ENCODE peak calls at places on chromosome 17, in five cellular contexts. I is GM23338, A is endothelial cell of umbilical vein, X is neural progenitor cell, V is fibroblast of lung. K is an unnamed sample. For H3K4me1, the result is how much of the 10 kb centered on the place peaks cover.

GRCh38 chr17:60934723-60935122 is 257.1 kb downstream of the BCAS3 start:
- DNase-seq in A (no peak), X (no peak), V (no peak), I (peak), K (no peak)

GRCh38 chr17:63474174-63474913 is 2.5 kb upstream of the ACE start:
- DNase-seq in V (peak), A (peak), I (no peak), X (no peak), K (peak)

GRCh38 chr17:75889454-75889853 is 7.3 kb downstream of the TRIM65 start:
- DNase-seq in V (no peak), A (no peak), X (no peak), I (no peak), K (no peak)

GRCh38 chr17:81200695-81201580 is 21.8 kb downstream of the CEP131 start:
- DNase-seq in A (peak), V (peak), I (peak), X (peak), K (peak)

GRCh38 chr17:29140631-29141483 is 39.3 kb downstream of the MYO18A start:
- DNase-seq in V (no peak), I (peak), X (peak), A (peak), K (no peak)

GRCh38 chr17:4485676-4486646 is 12.7 kb upstream of the SPNS2 start:
- DNase-seq in A (no peak), X (no peak), V (no peak), I (no peak), K (no peak)

GRCh38 chr17:77924757-77925336 is 33.7 kb upstream of the TNRC6C start:
- DNase-seq in V (peak), A (no peak), I (peak), X (peak), K (peak)

GRCh38 chr17:15262291-15263205 is 2.6 kb downstream of the PMP22 start:
- DNase-seq in A (peak), V (peak), I (peak), X (peak), K (peak)

GRCh38 chr17:45423304-45423703 is 9.4 kb downstream of the ARHGAP27 start:
- DNase-seq in A (no peak), X (no peak), I (no peak), V (no peak), K (no peak)

GRCh38 chr17:68379692-68380677 is 77.3 kb downstream of the WIPI1 start:
- DNase-seq in A (no peak), X (no peak), V (no peak), I (no peak), K (no peak)

GRCh38 chr17:68382582-68383085 is 74.7 kb downstream of the WIPI1 start:
- DNase-seq in X (no peak), V (no peak), I (no peak), A (no peak), K (no peak)

GRCh38 chr17:68379150-68379510 is 78.2 kb downstream of the WIPI1 start:
- DNase-seq in X (no peak), V (no peak), I (no peak), A (no peak), K (no peak)

GRCh38 chr17:68383120-68383442 is 74.2 kb downstream of the WIPI1 start:
- DNase-seq in V (no peak), I (no peak), X (no peak), A (no peak), K (no peak)

GRCh38 chr17:68381076-68381900 is 76.0 kb downstream of the WIPI1 start:
- DNase-seq in V (peak), A (peak), X (no peak), I (no peak), K (peak)
- H3K4me1 ChIP-seq in V (under half), A (half or more), X (under half), I (under half), K (under half)

GRCh38 chr17:33012522-33013033 is 20.9 kb downstream of the SPACA3 start:
- DNase-seq in X (no peak), A (no peak), V (peak), I (no peak), K (peak)
- H2AFZ ChIP-seq in X (no peak), A (no peak), V (no peak), I (no peak), K (peak)

DNA sequence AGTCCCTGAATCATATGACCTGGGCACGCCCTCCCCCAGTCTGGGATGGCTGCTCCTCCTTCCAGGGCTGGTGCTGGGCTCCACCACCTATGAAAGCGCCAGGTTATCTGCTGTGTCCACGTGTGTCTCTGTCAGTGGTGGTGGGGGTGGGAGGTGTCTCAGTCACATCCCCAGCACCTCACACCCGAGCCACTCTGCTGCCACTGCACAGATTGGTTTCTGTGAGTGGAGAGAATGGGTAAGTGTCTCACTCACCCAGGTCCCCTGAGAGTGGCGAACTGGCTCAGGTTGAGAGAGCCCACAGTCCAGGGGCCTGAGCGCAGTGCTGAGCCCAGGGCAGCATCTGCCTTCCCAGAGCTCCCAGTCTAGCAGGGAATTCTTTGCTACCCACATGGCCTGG is 79.0 kb downstream of the PLD6 start:
- DNase-seq in I (no peak), A (no peak), V (no peak), X (no peak), K (no peak)
- H3K4me2 ChIP-seq in I (no peak), A (no peak), V (no peak), X (no peak), K (no peak)

GRCh38 chr17:54781389-54781788 is 119.3 kb upstream of the TOM1L1 start:
- DNase-seq in X (no peak), V (no peak), I (no peak), A (no peak), K (no peak)
- H3K4me1 ChIP-seq in X (under half), V (under half), I (under half), A (under half), K (under half)

GRCh38 chr17:32882029-32882428 is 5.1 kb upstream of the MYO1D start:
- DNase-seq in I (no peak), V (no peak), A (no peak), X (no peak), K (no peak)
- H2AFZ ChIP-seq in I (peak), V (no peak), A (no peak), X (no peak), K (no peak)

DNA sequence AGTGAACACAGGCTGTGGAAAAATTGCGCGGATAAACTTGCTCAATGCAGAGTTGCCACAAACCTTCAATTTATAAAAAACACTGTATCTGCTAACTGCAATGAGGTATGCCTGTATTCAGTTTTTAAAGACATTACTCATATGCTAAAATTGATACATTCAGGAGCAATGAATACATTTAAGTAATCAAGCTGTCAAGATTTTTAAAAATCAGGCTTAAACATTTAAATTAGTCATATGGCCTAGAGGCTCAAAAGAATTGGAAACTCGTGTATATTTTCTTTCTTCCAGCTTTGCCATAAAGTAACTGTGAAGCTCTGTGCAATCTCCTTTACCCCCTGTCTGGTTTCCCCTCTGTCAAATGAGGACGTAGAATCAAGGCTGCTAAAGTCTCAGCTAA is 4.1 kb downstream of the SYNRG start:
- DNase-seq in X (no peak), V (peak), I (no peak), A (no peak), K (no peak)
- H3K4me2 ChIP-seq in X (no peak), V (no peak), I (no peak), A (no peak), K (no peak)

GRCh38 chr17:31272803-31273202 is 24.2 kb downstream of the OMG start:
- DNase-seq in A (no peak), V (no peak), X (no peak), I (no peak), K (no peak)

GRCh38 chr17:31269597-31269996 is 27.4 kb downstream of the OMG start:
- DNase-seq in V (peak), A (peak), I (peak), X (peak), K (peak)

GRCh38 chr17:31273511-31273910 is 23.5 kb downstream of the OMG start:
- DNase-seq in V (no peak), X (no peak), I (no peak), A (peak), K (no peak)

GRCh38 chr17:31274252-31274651 is 22.8 kb downstream of the OMG start:
- DNase-seq in I (no peak), X (no peak), V (peak), A (peak), K (peak)

GRCh38 chr17:31272236-31272635 is 24.8 kb downstream of the OMG start:
- DNase-seq in I (no peak), V (no peak), A (no peak), X (no peak), K (no peak)
- H3K4me1 ChIP-seq in I (under half), V (under half), A (under half), X (under half), K (under half)

GRCh38 chr17:2361361-2361760 is 24.1 kb downstream of the SGSM2 start:
- DNase-seq in I (no peak), X (no peak), V (no peak), A (no peak), K (no peak)
- H2AFZ ChIP-seq in I (no peak), X (no peak), V (no peak), A (no peak), K (no peak)

GRCh38 chr17:52124561-52124960 is 34.0 kb downstream of the CA10 start:
- DNase-seq in X (no peak), V (no peak), I (no peak), A (no peak), K (no peak)
- H3K4me2 ChIP-seq in X (no peak), V (no peak), I (no peak), A (no peak), K (no peak)

K was measured in astrocyte.